ENCODE peak calls at places on chromosomes 12 and 14, in six cellular contexts. W is body of pancreas; T is lower lobe of right lung; Y is CD8-positive, alpha-beta T cell; H is IMR-90; G is PC-3. N is an unnamed sample. For H3K4me1 and H3K27me3, the result is how much of the 10 kb centered on the place peaks cover.

GRCh38 chr14:40447032-40447431 is 1014.8 kb upstream of the FBXO33 start:
- DNase-seq in W (no peak), T (no peak), Y (no peak), H (no peak), G (no peak), N (peak)

GRCh38 chr14:97456958-97457357 is 659.8 kb downstream of the VRK1 start:
- DNase-seq in W (no peak), T (no peak), Y (no peak), H (no peak), G (peak), N (peak)

GRCh38 chr12:2456122-2456812 is 338.5 kb upstream of the FKBP4 start:
- DNase-seq in W (no peak), T (no peak), Y (no peak), H (no peak), G (no peak), N (no peak)

GRCh38 chr12:130529781-130530180 is 186.3 kb downstream of the RIMBP2 start:
- DNase-seq in W (no peak), T (no peak), Y (no peak), H (no peak), G (no peak), N (no peak)

GRCh38 chr14:62213516-62213915 is 451.3 kb downstream of the SNAPC1 start:
- DNase-seq in W (no peak), T (no peak), Y (no peak), H (peak), G (peak), N (peak)

GRCh38 chr14:55451950-55452349 is 11.5 kb upstream of the TBPL2 start:
- DNase-seq in W (no peak), T (no peak), Y (no peak), H (no peak), G (no peak), N (no peak)

GRCh38 chr14:24037658-24038037 is 14.2 kb upstream of the CARMIL3 start:
- DNase-seq in W (peak), T (no peak), Y (no peak), H (no peak), G (no peak), N (no peak)

GRCh38 chr12:30286345-30286926 is 409.2 kb downstream of the IPO8 start:
- DNase-seq in W (no peak), T (no peak), Y (no peak), H (peak), G (peak), N (peak)

GRCh38 chr14:77804592-77804991 is 4.7 kb downstream of the ADCK1 start:
- DNase-seq in W (no peak), T (no peak), Y (no peak), H (no peak), G (peak), N (no peak)

GRCh38 chr12:50979369-50980052 is 27.2 kb downstream of the HIGD1C start:
- DNase-seq in W (no peak), T (no peak), Y (no peak), H (no peak), G (no peak), N (no peak)

GRCh38 chr12:57625261-57626032 is 7.6 kb downstream of the B4GALNT1 start:
- DNase-seq in W (no peak), T (no peak), Y (no peak), H (no peak), G (no peak), N (no peak)

GRCh38 chr12:41919526-41920305 is 225.0 kb downstream of the GXYLT1 start:
- DNase-seq in W (no peak), T (no peak), Y (no peak), H (no peak), G (no peak), N (no peak)

GRCh38 chr14:104144453-104144790 is 6.0 kb downstream of the KIF26A start:
- DNase-seq in W (no peak), T (no peak), Y (no peak), H (no peak), G (no peak), N (no peak)

GRCh38 chr14:23054000-23054811 is 3.1 kb downstream of the CDH24 start:
- DNase-seq in W (no peak), T (no peak), Y (no peak), H (no peak), G (no peak), N (no peak)

GRCh38 chr14:26993541-26993940 is 395.7 kb upstream of the NOVA1 start:
- DNase-seq in W (no peak), T (no peak), Y (no peak), H (no peak), G (peak), N (no peak)

GRCh38 chr14:54650331-54651017 is 83.5 kb downstream of the SAMD4A start:
- DNase-seq in W (peak), T (peak), Y (no peak), H (peak), G (peak), N (peak)

GRCh38 chr14:44701563-44702263 is 194.6 kb upstream of the FSCB start:
- DNase-seq in W (no peak), T (no peak), Y (no peak), H (peak), G (peak), N (no peak)

GRCh38 chr12:111775205-111776193 is 8.8 kb downstream of the ALDH2 start:
- DNase-seq in W (peak), T (peak), Y (no peak), H (peak), G (peak), N (no peak)

GRCh38 chr14:75428230-75429104 is 645 bp downstream of the JDP2 start:
- DNase-seq in W (peak), T (peak), Y (no peak), H (no peak), G (no peak), N (no peak)

GRCh38 chr14:95482967-95483842 is 33.2 kb downstream of the SYNE3 start:
- DNase-seq in W (peak), T (peak), Y (no peak), H (peak), G (peak), N (no peak)

GRCh38 chr12:42641231-42641630 is 51.7 kb upstream of the PRICKLE1 start:
- DNase-seq in W (no peak), T (no peak), Y (no peak), H (peak), G (no peak), N (no peak)

GRCh38 chr12:114588061-114588460 is 95.9 kb downstream of the TBX3 start:
- DNase-seq in W (no peak), T (no peak), Y (no peak), H (no peak), G (no peak), N (no peak)

GRCh38 chr12:124543052-124543590 is 24.3 kb downstream of the NCOR2 start:
- DNase-seq in W (no peak), T (no peak), Y (no peak), H (no peak), G (no peak), N (no peak)

GRCh38 chr12:99979471-99979870 is 5.3 kb downstream of the ANKS1B start:
- DNase-seq in W (no peak), T (no peak), Y (no peak), H (no peak), G (no peak), N (no peak)
- H3K4me1 ChIP-seq in W (under half), T (under half), Y (under half), H (under half), G (under half), N (under half)

DNA sequence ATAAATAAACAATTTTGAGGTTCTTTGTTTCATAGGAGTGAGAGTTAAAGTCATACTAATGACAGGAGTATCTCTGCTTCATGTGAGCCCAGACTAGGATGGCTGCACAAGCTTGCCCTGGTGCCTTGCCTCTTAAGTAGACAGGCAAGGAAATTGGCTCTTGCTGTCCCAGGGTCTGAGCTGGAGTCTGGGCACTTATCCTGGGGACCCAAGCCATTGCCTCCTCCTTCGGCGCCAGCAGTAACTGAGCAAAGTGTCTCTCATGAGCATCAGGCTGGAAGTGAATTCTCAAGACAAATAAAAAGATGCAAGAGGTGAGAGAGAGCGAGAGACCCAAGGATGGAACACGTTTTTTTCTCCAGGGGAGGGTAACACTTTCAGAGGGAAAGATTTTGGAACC is 6.9 kb upstream of the FBXW8 start:
- DNase-seq in W (no peak), T (no peak), Y (no peak), H (no peak), G (no peak), N (no peak)
- H3K27me3 ChIP-seq in W (under half), T (under half), Y (under half), H (under half), G (under half), N (under half)

DNA sequence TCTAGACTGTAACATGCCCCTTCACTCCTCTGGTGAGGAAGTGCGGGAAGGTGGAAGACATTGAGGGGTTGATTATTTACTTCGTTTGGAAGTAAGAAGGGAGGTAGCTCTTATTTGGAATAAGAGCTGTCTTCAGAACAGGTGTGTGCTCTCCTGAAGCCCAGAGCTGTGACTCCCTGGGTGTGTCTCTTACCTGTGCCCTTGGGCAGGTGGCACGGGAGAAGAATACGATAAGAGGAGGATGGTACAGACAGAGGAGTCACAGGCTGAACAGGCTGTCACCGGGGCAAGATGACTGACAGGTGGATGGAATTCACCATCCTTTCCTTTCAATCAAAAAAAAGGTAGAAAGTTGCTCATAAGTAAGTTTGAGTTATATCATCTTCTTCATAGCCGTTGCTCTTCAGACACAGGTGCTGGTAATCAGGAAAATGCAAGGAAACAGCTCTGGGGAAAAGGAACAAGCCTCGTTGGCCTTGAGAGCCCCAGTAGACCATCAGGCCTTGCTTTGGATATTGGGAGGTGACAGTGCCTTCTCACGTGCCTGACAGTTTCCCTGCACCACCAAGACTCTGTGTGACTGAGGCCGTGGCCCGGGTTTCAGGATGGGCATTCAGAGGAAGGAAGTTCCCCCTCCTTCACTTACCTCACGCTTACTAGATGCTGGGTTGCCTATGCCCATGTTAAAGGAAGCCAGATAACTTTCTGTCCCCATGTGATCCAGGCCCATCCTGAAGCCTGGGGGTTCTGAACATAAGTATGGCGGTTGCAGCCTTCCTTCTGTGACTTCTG is 120.4 kb downstream of the ETV6 start:
- DNase-seq in W (no peak), T (no peak), Y (no peak), H (no peak), G (no peak), N (no peak)
- H3K4me1 ChIP-seq in W (half or more), T (half or more), Y (under half), H (under half), G (under half), N (under half)

DNA sequence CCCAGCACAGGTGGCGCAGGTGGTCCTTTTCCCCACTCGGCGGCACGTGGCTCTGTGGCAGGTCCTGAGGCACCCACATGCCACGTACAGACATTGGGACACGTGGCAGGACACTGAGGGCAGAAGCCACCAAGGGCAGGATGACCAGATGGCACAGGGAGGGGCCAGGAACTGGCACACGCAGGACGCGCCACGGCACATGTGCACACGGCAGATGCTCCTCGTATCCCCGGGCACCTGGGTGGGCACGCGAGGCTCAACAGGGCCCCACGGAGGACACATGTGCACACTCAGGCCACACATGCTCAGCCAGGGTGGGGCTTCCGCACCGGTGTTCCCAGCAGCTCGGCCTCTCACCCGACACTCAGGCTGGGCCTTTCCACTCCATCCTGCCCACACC is 52.0 kb downstream of the FBRSL1 start:
- DNase-seq in W (no peak), T (no peak), Y (no peak), H (no peak), G (no peak), N (no peak)
- H3K27me3 ChIP-seq in W (under half), T (under half), Y (under half), H (under half), G (under half), N (under half)

DNA sequence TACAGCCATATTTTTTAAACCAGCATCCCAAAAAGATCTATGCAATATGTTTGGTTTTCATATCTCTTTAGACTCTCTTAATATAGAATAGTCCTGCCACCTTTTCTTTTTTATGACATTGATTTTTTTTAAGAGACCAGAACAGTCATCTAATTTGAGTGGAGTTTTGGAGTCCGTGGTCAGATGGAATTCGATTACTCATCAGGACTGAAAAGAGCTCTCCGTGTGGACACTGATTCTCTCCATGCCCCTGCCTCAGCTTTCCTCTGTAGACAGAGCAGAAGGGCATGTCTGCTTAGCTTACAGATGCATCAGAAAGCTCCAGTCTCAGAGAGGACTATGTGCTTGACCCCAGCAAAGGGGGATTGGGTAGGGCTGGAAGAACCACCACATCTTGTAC is 27.8 kb downstream of the SMCO2 start:
- DNase-seq in W (no peak), T (no peak), Y (no peak), H (peak), G (peak), N (peak)
- H3K4me1 ChIP-seq in W (under half), T (under half), Y (under half), H (under half), G (under half), N (under half)

GRCh38 chr12:6093764-6094163 is 30.7 kb downstream of the VWF start:
- DNase-seq in W (no peak), T (no peak), Y (no peak), H (no peak), G (peak), N (no peak)

GRCh38 chr12:6091786-6092566 is 32.5 kb downstream of the VWF start:
- DNase-seq in W (no peak), T (no peak), Y (no peak), H (no peak), G (no peak), N (no peak)

GRCh38 chr12:6095269-6095668 is 29.2 kb downstream of the VWF start:
- DNase-seq in W (no peak), T (no peak), Y (no peak), H (no peak), G (no peak), N (no peak)

GRCh38 chr12:6090786-6091185 is 33.7 kb downstream of the VWF start:
- DNase-seq in W (no peak), T (no peak), Y (no peak), H (peak), G (no peak), N (no peak)

DNA sequence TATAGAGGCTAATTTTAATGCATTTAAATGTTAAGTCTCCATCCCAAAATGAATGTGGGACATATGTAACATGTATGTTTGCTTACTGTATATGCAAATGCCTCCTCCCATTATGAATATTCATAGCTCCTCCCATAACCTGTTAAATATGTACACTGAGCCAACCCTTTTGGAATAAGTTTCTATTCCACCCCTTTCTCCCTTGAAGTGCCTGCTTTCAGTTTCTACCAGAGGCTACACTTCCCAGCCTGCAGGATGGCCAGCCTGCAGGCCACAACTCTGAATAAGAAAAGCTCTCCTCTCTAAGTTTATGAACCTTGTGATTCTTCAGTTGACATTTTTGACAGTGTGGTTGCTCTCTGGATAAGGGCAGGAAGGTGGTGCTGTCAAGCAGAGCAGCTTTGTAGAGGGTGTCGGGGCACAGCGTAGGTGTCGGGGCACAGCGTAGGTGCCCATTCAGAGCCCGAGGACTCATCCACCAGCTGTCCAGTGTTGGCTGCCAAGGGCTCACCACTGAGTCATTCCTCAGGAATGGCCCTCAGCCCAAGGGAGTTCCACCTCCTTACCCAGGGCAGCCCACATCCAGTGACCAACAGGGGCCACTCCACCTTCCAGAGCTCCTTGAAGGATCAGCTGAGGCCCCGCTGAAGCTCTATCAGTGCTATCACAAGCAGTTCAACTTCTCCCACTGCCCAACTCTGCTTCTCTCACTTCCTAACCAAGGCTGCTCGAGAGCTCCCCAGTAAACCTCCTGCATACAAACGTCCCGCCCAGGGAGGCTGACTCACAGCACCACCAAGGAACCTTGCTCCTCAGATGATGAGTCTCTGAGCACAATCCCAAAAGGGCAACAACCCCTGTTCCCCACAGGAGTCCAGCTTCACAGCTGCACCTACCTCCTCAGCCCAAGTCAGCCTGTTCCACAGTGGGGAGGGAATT is 31.4 kb downstream of the VWF start:
- DNase-seq in W (no peak), T (peak), Y (no peak), H (peak), G (peak), N (peak)
- H3K27me3 ChIP-seq in W (under half), T (under half), Y (under half), H (under half), G (under half), N (under half)

DNA sequence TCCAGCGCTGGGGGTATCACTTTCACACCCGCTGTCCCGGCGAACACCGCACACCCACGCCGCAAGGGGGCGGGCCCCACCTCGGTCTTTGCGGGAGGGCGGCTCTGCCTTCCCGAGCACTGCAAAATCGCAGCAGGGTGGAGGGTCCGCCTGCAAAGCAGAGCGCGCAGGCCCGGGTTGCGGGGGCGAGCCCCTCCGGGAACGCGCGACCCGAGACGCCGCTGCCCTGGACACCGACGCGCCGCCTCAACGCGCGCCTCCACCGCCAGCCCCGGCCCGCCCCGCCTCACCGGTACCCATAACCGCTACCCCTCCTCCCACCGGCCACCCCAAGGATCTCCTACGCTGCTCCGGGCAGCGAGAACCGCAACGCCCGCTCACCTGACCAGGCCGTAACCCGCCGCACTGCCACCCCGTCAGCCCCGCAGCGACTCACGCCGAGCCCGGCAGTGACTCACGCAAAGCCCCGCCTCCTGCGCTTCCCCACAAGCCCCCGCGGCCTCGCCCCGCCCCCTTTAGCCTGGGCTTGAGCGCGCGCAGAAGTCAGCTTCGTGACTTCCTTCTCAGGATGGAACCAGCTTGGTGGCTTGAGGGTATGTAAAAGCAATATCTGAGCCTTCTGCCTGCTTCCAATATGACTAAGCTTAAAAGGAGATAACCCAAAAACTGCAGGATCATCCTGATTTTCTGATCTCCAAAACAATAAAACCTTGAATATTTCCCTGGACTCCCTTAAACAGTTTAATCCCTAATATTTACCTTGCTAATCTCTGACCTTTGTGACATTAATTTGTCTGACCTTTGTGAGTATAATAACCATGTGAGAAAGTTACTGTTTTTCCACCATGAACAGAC is at the start of gene RPAP3:
- DNase-seq in W (peak), T (peak), Y (peak), H (peak), G (peak), N (peak)
- H3K4me1 ChIP-seq in W (under half), T (under half), Y (under half), H (under half), G (under half), N (under half)

N was measured in foreskin keratinocyte.